ENCODE peak calls at places on chromosomes 11 and 22, in seven cellular contexts. I is posterior cingulate gyrus; P is glomerular endothelial cell; W is Right ventricle myocardium inferior; D is stimulated activated CD4-positive, alpha-beta T cell treated with anti-CD3 and anti-CD28 coated beads, TNF-alpha, amount 100 ng/mL, for 24 hours; Z is NCI-H1930; R is ovary. J is an unnamed sample.

GRCh38 chr11:114606003-114606801 is 10.6 kb upstream of the NXPE4 start:
- DNase-seq in I (no peak), P (no peak), W (no peak), D (no peak), Z (no peak), R (no peak), J (no peak)

GRCh38 chr22:28884754-28885375 is 1.5 kb downstream of the ZNRF3 start:
- DNase-seq in I (peak; percentile 64), P (no peak), W (no peak), D (no peak), Z (no peak), R (peak; percentile 31), J (no peak)

GRCh38 chr11:131491503-131491902 is 121.1 kb downstream of the NTM start:
- DNase-seq in I (no peak), P (no peak), W (no peak), D (no peak), Z (no peak), R (no peak), J (no peak)

GRCh38 chr11:3808846-3809623 is 675 bp downstream of the PGAP2 start:
- DNase-seq in I (no peak), P (no peak), W (no peak), D (no peak), Z (no peak), R (no peak), J (no peak)

GRCh38 chr11:103624708-103625623 is 411.5 kb upstream of the DDI1 start:
- DNase-seq in I (no peak), P (peak; percentile 97), W (no peak), D (no peak), Z (no peak), R (no peak), J (no peak)

GRCh38 chr22:19122752-19123492 is 710 bp upstream of the DGCR2 start:
- DNase-seq in I (no peak), P (no peak), W (no peak), D (no peak), Z (no peak), R (no peak), J (no peak)

GRCh38 chr11:72627594-72628281 is 46.5 kb downstream of the PDE2A start:
- DNase-seq in I (peak; percentile 92), P (no peak), W (no peak), D (no peak), Z (no peak), R (no peak), J (no peak)

GRCh38 chr22:19942071-19942885 is 660 bp upstream of the TXNRD2 start:
- DNase-seq in I (peak; percentile 78), P (no peak), W (no peak), D (no peak), Z (no peak), R (no peak), J (no peak)

GRCh38 chr11:6248248-6248647 is 9.4 kb downstream of the CNGA4 start:
- DNase-seq in I (no peak), P (no peak), W (no peak), D (no peak), Z (no peak), R (no peak), J (no peak)

GRCh38 chr22:39634530-39635399 is 64.2 kb downstream of the CACNA1I start:
- DNase-seq in I (peak; percentile 90), P (peak; percentile 39), W (peak; percentile 37), D (no peak), Z (no peak), R (no peak), J (no peak)

GRCh38 chr22:28594784-28595324 is 84.8 kb downstream of the TTC28 start:
- DNase-seq in I (no peak), P (no peak), W (no peak), D (no peak), Z (peak; percentile 24), R (no peak), J (no peak)

GRCh38 chr22:44473166-44473565 is 24.9 kb downstream of the RTL6 start:
- DNase-seq in I (no peak), P (no peak), W (no peak), D (no peak), Z (no peak), R (no peak), J (no peak)

GRCh38 chr11:58027341-58027740 is 3.4 kb upstream of the OR6Q1 start:
- DNase-seq in I (no peak), P (no peak), W (no peak), D (no peak), Z (no peak), R (no peak), J (no peak)

GRCh38 chr11:85766801-85767200 is 44.1 kb downstream of the SYTL2 start:
- DNase-seq in I (no peak), P (no peak), W (no peak), D (no peak), Z (no peak), R (no peak), J (no peak)

GRCh38 chr11:115580927-115581680 is 76.9 kb upstream of the CADM1 start:
- DNase-seq in I (no peak), P (no peak), W (no peak), D (no peak), Z (no peak), R (no peak), J (no peak)

GRCh38 chr11:96136623-96137313 is 206.2 kb downstream of the MAML2 start:
- DNase-seq in I (no peak), P (no peak), W (no peak), D (no peak), Z (no peak), R (no peak), J (no peak)